ENCODE peak calls at places on chromosomes 12 and 14, in six cellular contexts. Y is IMR-90, O is mesenchymal stem cell, T is trophoblast cell, R is H9, V is H1. D is an unnamed sample.

GRCh38 chr12:95998611-95999300 is 2.6 kb upstream of the HAL start:
- DNase-seq in R (peak), Y (peak), T (peak), O (peak), V (no peak), D (peak)

GRCh38 chr12:54588110-54588831 is at the start of gene PPP1R1A:
- DNase-seq in R (peak), T (no peak), Y (no peak), O (no peak), V (peak), D (peak)

GRCh38 chr14:22839159-22839779 is 2.9 kb downstream of the MMP14 start:
- DNase-seq in Y (peak), O (peak), R (no peak), V (no peak), T (peak), D (no peak)

GRCh38 chr12:46400406-46400805 is 27.8 kb upstream of the SLC38A2 start:
- DNase-seq in V (no peak), Y (peak), R (no peak), O (no peak), T (no peak), D (no peak)

GRCh38 chr14:36657409-36658090 is 4.1 kb upstream of the PAX9 start:
- DNase-seq in O (peak), V (peak), Y (no peak), T (no peak), R (peak), D (no peak)

GRCh38 chr12:7512528-7512927 is 9.0 kb upstream of the CD163 start:
- DNase-seq in T (peak), Y (peak), R (peak), V (no peak), O (peak), D (no peak)

GRCh38 chr14:105011312-105011990 is 9.4 kb downstream of the CDCA4 start:
- DNase-seq in V (no peak), Y (no peak), R (no peak), T (no peak), O (no peak), D (no peak)

GRCh38 chr14:98945611-98946570 is 326.1 kb downstream of the BCL11B start:
- DNase-seq in Y (no peak), O (no peak), T (no peak), R (no peak), V (no peak), D (no peak)

GRCh38 chr12:75712223-75712622 is 200.8 kb upstream of the KRR1 start:
- DNase-seq in V (no peak), T (no peak), R (no peak), O (no peak), Y (no peak), D (no peak)

GRCh38 chr14:91078095-91078737 is 17.8 kb upstream of the RPS6KA5 start:
- DNase-seq in V (no peak), T (no peak), Y (no peak), O (no peak), R (no peak), D (no peak)

GRCh38 chr14:65482769-65483438 is 70.4 kb downstream of the FUT8 start:
- DNase-seq in V (no peak), T (no peak), O (no peak), Y (no peak), R (no peak), D (no peak)

GRCh38 chr12:9106067-9106466 is 9.7 kb downstream of the A2M start:
- DNase-seq in T (no peak), R (no peak), V (no peak), O (no peak), Y (no peak), D (no peak)

GRCh38 chr12:8065991-8066594 is at the start of gene C3AR1:
- DNase-seq in O (peak), T (no peak), Y (peak), V (no peak), R (no peak), D (no peak)

GRCh38 chr14:36129181-36129580 is 47.3 kb downstream of the PTCSC3 start:
- DNase-seq in Y (no peak), O (no peak), T (no peak), V (peak), R (peak), D (no peak)

GRCh38 chr14:102940729-102941362 is 18.4 kb downstream of the AMN start:
- DNase-seq in T (no peak), V (no peak), O (no peak), Y (no peak), R (no peak), D (no peak)

GRCh38 chr12:58639323-58639934 is 280.9 kb downstream of the LRIG3 start:
- DNase-seq in R (no peak), T (no peak), V (no peak), Y (peak), O (peak), D (no peak)

GRCh38 chr12:30806989-30807694 is 52.4 kb upstream of the CAPRIN2 start:
- DNase-seq in R (peak), Y (peak), T (no peak), V (peak), O (peak), D (peak)

DNA sequence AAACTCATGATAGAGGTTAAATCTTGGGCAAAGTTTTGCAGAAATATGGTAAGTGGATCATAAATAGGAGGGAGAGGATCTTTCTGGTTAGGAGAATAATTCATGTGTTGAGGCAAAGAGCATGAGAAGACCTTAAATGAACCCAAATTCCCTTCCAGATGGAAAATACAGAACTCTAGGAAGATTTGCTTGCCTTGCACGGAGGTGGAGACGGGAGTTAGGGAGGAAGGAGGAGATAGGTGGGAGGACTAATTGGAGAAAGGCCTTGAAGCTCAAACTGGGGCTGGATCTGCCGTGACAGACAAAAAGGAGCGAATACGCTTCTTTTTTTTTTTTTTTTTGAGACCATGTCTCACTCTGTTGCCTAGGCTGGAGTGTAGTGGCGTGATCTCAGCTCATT is 5.9 kb downstream of the GPRC5A start:
- DNase-seq in O (no peak), V (no peak), Y (no peak), R (no peak), T (no peak), D (no peak)
- H4K91ac ChIP-seq in O (no peak), V (no peak), Y (no peak), R (no peak), T (no peak), D (no peak)

GRCh38 chr14:92789457-92790089 is 4.5 kb upstream of the GOLGA5 start:
- DNase-seq in T (no peak), R (no peak), Y (peak), V (no peak), O (peak), D (no peak)
- H4K91ac ChIP-seq in T (no peak), R (no peak), Y (no peak), V (no peak), O (no peak), D (no peak)

GRCh38 chr12:44708218-44708617 is 167.9 kb downstream of the NELL2 start:
- DNase-seq in Y (no peak), O (no peak), R (no peak), V (no peak), T (no peak), D (no peak)
- H4K91ac ChIP-seq in Y (no peak), O (no peak), R (no peak), V (no peak), T (no peak), D (no peak)

DNA sequence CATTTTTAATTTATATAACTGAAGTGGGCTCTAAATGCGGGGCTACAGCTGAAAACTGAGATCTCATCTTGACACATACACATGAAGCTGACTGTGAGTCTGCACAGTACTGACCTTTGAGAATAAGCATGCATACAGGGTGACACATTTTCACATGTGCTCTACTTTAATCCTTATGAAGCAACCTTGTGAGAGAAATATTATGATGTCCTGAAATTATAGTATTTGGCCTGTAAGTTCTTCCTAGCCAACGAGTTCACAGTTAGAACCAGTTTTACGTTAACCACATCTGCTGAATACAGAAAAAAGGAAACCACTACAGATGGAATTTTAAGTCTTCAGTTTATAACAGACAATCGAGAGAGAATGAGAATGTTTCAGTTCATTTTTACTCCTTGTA is 70.3 kb downstream of the SPPL3 start:
- DNase-seq in R (no peak), Y (peak), V (no peak), O (peak), T (no peak), D (no peak)
- H4K91ac ChIP-seq in R (no peak), Y (no peak), V (no peak), O (no peak), T (no peak), D (no peak)

D was measured in neuronal stem cell.